ENCODE peak calls at places on chromosomes 6 and 20, in ten cellular contexts. One of them, this sample, is unnamed.

GRCh38 chr20:37668166-37668565 is 25.7 kb upstream of the CTNNBL1 start:
- DNase-seq in ELF-1: no peak
- DNase-seq in keratinocyte: no peak
- DNase-seq in stimulated activated naive B cell treated with anti-CD40 and anti-IgM and Interleukin-4, amounts not matched to agents 10 μg/mL and 1 μg/mL and 100 μg/mL, for 72 hours: no peak
- DNase-seq in upper lobe of right lung: no peak
- DNase-seq in HS-5: no peak
- DNase-seq in OCI-LY7: no peak
- DNase-seq in left cardiac atrium: no peak
- DNase-seq in left colon: no peak
- DNase-seq in endothelial cell: no peak
- DNase-seq in this sample: no peak

GRCh38 chr6:151160869-151161268 is 78.9 kb upstream of the AKAP12 start:
- DNase-seq in ELF-1: peak
- DNase-seq in keratinocyte: no peak
- DNase-seq in stimulated activated naive B cell treated with anti-CD40 and anti-IgM and Interleukin-4, amounts not matched to agents 10 μg/mL and 1 μg/mL and 100 μg/mL, for 72 hours: no peak
- DNase-seq in upper lobe of right lung: peak
- DNase-seq in HS-5: no peak
- DNase-seq in OCI-LY7: no peak
- DNase-seq in left cardiac atrium: no peak
- DNase-seq in left colon: no peak
- DNase-seq in endothelial cell: no peak
- DNase-seq in this sample: no peak

GRCh38 chr6:44540881-44541280 is 153.4 kb downstream of the CDC5L start:
- DNase-seq in ELF-1: no peak
- DNase-seq in keratinocyte: no peak
- DNase-seq in stimulated activated naive B cell treated with anti-CD40 and anti-IgM and Interleukin-4, amounts not matched to agents 10 μg/mL and 1 μg/mL and 100 μg/mL, for 72 hours: no peak
- DNase-seq in upper lobe of right lung: no peak
- DNase-seq in HS-5: no peak
- DNase-seq in OCI-LY7: no peak
- DNase-seq in left cardiac atrium: no peak
- DNase-seq in left colon: no peak
- DNase-seq in endothelial cell: no peak
- DNase-seq in this sample: no peak

GRCh38 chr6:109978174-109979032 is at the start of gene GPR6:
- DNase-seq in ELF-1: peak
- DNase-seq in keratinocyte: no peak
- DNase-seq in stimulated activated naive B cell treated with anti-CD40 and anti-IgM and Interleukin-4, amounts not matched to agents 10 μg/mL and 1 μg/mL and 100 μg/mL, for 72 hours: peak
- DNase-seq in upper lobe of right lung: peak
- DNase-seq in HS-5: no peak
- DNase-seq in OCI-LY7: peak
- DNase-seq in left cardiac atrium: peak
- DNase-seq in left colon: no peak
- DNase-seq in endothelial cell: peak
- DNase-seq in this sample: peak

GRCh38 chr6:160173806-160174205 is 52.2 kb downstream of the SLC22A1 start:
- DNase-seq in ELF-1: peak
- DNase-seq in keratinocyte: no peak
- DNase-seq in stimulated activated naive B cell treated with anti-CD40 and anti-IgM and Interleukin-4, amounts not matched to agents 10 μg/mL and 1 μg/mL and 100 μg/mL, for 72 hours: no peak
- DNase-seq in upper lobe of right lung: no peak
- DNase-seq in HS-5: no peak
- DNase-seq in OCI-LY7: no peak
- DNase-seq in left cardiac atrium: no peak
- DNase-seq in left colon: no peak
- DNase-seq in endothelial cell: no peak
- DNase-seq in this sample: no peak

GRCh38 chr6:35602133-35602946 is 86.4 kb downstream of the FKBP5 start:
- DNase-seq in ELF-1: no peak
- DNase-seq in keratinocyte: no peak
- DNase-seq in stimulated activated naive B cell treated with anti-CD40 and anti-IgM and Interleukin-4, amounts not matched to agents 10 μg/mL and 1 μg/mL and 100 μg/mL, for 72 hours: no peak
- DNase-seq in upper lobe of right lung: no peak
- DNase-seq in HS-5: no peak
- DNase-seq in OCI-LY7: no peak
- DNase-seq in left cardiac atrium: no peak
- DNase-seq in left colon: no peak
- DNase-seq in endothelial cell: no peak
- DNase-seq in this sample: no peak

GRCh38 chr20:59458645-59459044 is 145.7 kb upstream of the PHACTR3 start:
- DNase-seq in ELF-1: no peak
- DNase-seq in keratinocyte: no peak
- DNase-seq in stimulated activated naive B cell treated with anti-CD40 and anti-IgM and Interleukin-4, amounts not matched to agents 10 μg/mL and 1 μg/mL and 100 μg/mL, for 72 hours: no peak
- DNase-seq in upper lobe of right lung: no peak
- DNase-seq in HS-5: no peak
- DNase-seq in OCI-LY7: no peak
- DNase-seq in left cardiac atrium: no peak
- DNase-seq in left colon: no peak
- DNase-seq in endothelial cell: no peak
- DNase-seq in this sample: no peak

GRCh38 chr6:65557224-65557623 is 149.8 kb downstream of the EYS start:
- DNase-seq in ELF-1: no peak
- DNase-seq in keratinocyte: no peak
- DNase-seq in stimulated activated naive B cell treated with anti-CD40 and anti-IgM and Interleukin-4, amounts not matched to agents 10 μg/mL and 1 μg/mL and 100 μg/mL, for 72 hours: no peak
- DNase-seq in upper lobe of right lung: no peak
- DNase-seq in HS-5: no peak
- DNase-seq in OCI-LY7: no peak
- DNase-seq in left cardiac atrium: no peak
- DNase-seq in left colon: no peak
- DNase-seq in endothelial cell: no peak
- DNase-seq in this sample: no peak

GRCh38 chr6:37940074-37940847 is 120.7 kb downstream of the ZFAND3 start:
- DNase-seq in ELF-1: no peak
- DNase-seq in keratinocyte: no peak
- DNase-seq in stimulated activated naive B cell treated with anti-CD40 and anti-IgM and Interleukin-4, amounts not matched to agents 10 μg/mL and 1 μg/mL and 100 μg/mL, for 72 hours: no peak
- DNase-seq in upper lobe of right lung: no peak
- DNase-seq in HS-5: no peak
- DNase-seq in OCI-LY7: no peak
- DNase-seq in left cardiac atrium: peak
- DNase-seq in left colon: no peak
- DNase-seq in endothelial cell: no peak
- DNase-seq in this sample: no peak

GRCh38 chr6:48664850-48665249 is 553.9 kb upstream of the PTCHD4 start:
- DNase-seq in ELF-1: no peak
- DNase-seq in keratinocyte: no peak
- DNase-seq in stimulated activated naive B cell treated with anti-CD40 and anti-IgM and Interleukin-4, amounts not matched to agents 10 μg/mL and 1 μg/mL and 100 μg/mL, for 72 hours: no peak
- DNase-seq in upper lobe of right lung: no peak
- DNase-seq in HS-5: no peak
- DNase-seq in OCI-LY7: no peak
- DNase-seq in left cardiac atrium: no peak
- DNase-seq in left colon: no peak
- DNase-seq in endothelial cell: no peak
- DNase-seq in this sample: no peak

GRCh38 chr6:152635949-152636674 is 1.1 kb downstream of the SYNE1 start:
- DNase-seq in ELF-1: peak
- DNase-seq in keratinocyte: no peak
- DNase-seq in stimulated activated naive B cell treated with anti-CD40 and anti-IgM and Interleukin-4, amounts not matched to agents 10 μg/mL and 1 μg/mL and 100 μg/mL, for 72 hours: no peak
- DNase-seq in upper lobe of right lung: peak
- DNase-seq in HS-5: no peak
- DNase-seq in OCI-LY7: peak
- DNase-seq in left cardiac atrium: peak
- DNase-seq in left colon: no peak
- DNase-seq in endothelial cell: no peak
- DNase-seq in this sample: no peak

GRCh38 chr6:147132889-147133288 is 71.3 kb upstream of the STXBP5 start:
- DNase-seq in ELF-1: no peak
- DNase-seq in keratinocyte: no peak
- DNase-seq in stimulated activated naive B cell treated with anti-CD40 and anti-IgM and Interleukin-4, amounts not matched to agents 10 μg/mL and 1 μg/mL and 100 μg/mL, for 72 hours: no peak
- DNase-seq in upper lobe of right lung: no peak
- DNase-seq in HS-5: peak
- DNase-seq in OCI-LY7: no peak
- DNase-seq in left cardiac atrium: no peak
- DNase-seq in left colon: no peak
- DNase-seq in endothelial cell: no peak
- DNase-seq in this sample: no peak

GRCh38 chr20:60791823-60792222 is 460.2 kb upstream of the CDH4 start:
- DNase-seq in ELF-1: no peak
- DNase-seq in keratinocyte: no peak
- DNase-seq in stimulated activated naive B cell treated with anti-CD40 and anti-IgM and Interleukin-4, amounts not matched to agents 10 μg/mL and 1 μg/mL and 100 μg/mL, for 72 hours: no peak
- DNase-seq in upper lobe of right lung: no peak
- DNase-seq in HS-5: no peak
- DNase-seq in OCI-LY7: no peak
- DNase-seq in left cardiac atrium: no peak
- DNase-seq in left colon: no peak
- DNase-seq in endothelial cell: no peak
- DNase-seq in this sample: no peak

GRCh38 chr6:140183881-140184280 is 809.4 kb upstream of the CITED2 start:
- DNase-seq in ELF-1: no peak
- DNase-seq in keratinocyte: no peak
- DNase-seq in stimulated activated naive B cell treated with anti-CD40 and anti-IgM and Interleukin-4, amounts not matched to agents 10 μg/mL and 1 μg/mL and 100 μg/mL, for 72 hours: no peak
- DNase-seq in upper lobe of right lung: no peak
- DNase-seq in HS-5: no peak
- DNase-seq in OCI-LY7: no peak
- DNase-seq in left cardiac atrium: no peak
- DNase-seq in left colon: no peak
- DNase-seq in endothelial cell: no peak
- DNase-seq in this sample: no peak

GRCh38 chr6:143348531-143348930 is 102.0 kb downstream of the ADAT2 start:
- DNase-seq in ELF-1: no peak
- DNase-seq in keratinocyte: no peak
- DNase-seq in stimulated activated naive B cell treated with anti-CD40 and anti-IgM and Interleukin-4, amounts not matched to agents 10 μg/mL and 1 μg/mL and 100 μg/mL, for 72 hours: no peak
- DNase-seq in upper lobe of right lung: no peak
- DNase-seq in HS-5: no peak
- DNase-seq in OCI-LY7: no peak
- DNase-seq in left cardiac atrium: no peak
- DNase-seq in left colon: no peak
- DNase-seq in endothelial cell: no peak
- DNase-seq in this sample: no peak